ENCODE peak calls at places on chromosomes 7 and 10, in nine cellular contexts. W, Y, I, L, T, X, K, Q and U are unnamed samples.

GRCh38 chr7:77827999-77828398 is 29.4 kb downstream of the PHTF2 start:
- DNase-seq in L (no peak), Q (peak), K (no peak), I (no peak), W (no peak), Y (no peak), X (no peak), T (no peak), U (no peak)

GRCh38 chr10:86968271-86968993 is at the start of gene ADIRF:
- DNase-seq in W (no peak), L (no peak), Y (peak), K (no peak), Q (no peak), T (no peak), X (no peak), I (peak), U (no peak)

GRCh38 chr10:133264455-133264854 is 12.2 kb downstream of the ADAM8 start:
- DNase-seq in I (no peak), K (no peak), X (no peak), T (peak), Q (no peak), L (no peak), W (peak), Y (no peak), U (no peak)

GRCh38 chr10:77504870-77505257 is 132.7 kb downstream of the KCNMA1 start:
- DNase-seq in L (no peak), Y (no peak), X (no peak), Q (peak), T (peak), W (no peak), K (peak), I (no peak), U (peak)

GRCh38 chr7:44187636-44188416 is 1.4 kb downstream of the GCK start:
- DNase-seq in K (peak), Q (no peak), T (no peak), W (no peak), L (no peak), I (no peak), X (no peak), Y (no peak), U (no peak)

GRCh38 chr10:110912374-110912773 is 6.6 kb downstream of the BBIP1 start:
- DNase-seq in W (no peak), K (no peak), L (peak), Y (no peak), I (no peak), X (no peak), T (peak), Q (no peak), U (no peak)

GRCh38 chr7:53611043-53611442 is 575.6 kb downstream of the POM121L12 start:
- DNase-seq in Y (no peak), Q (no peak), T (no peak), X (no peak), K (no peak), I (no peak), W (no peak), L (no peak), U (no peak)

GRCh38 chr10:130045091-130045652 is 65.5 kb downstream of the C10orf143 start:
- DNase-seq in K (no peak), W (no peak), T (no peak), X (no peak), I (peak), Q (peak), Y (no peak), L (no peak), U (peak)

GRCh38 chr10:73591578-73591902 is 398 bp upstream of the USP54 start:
- DNase-seq in T (no peak), Y (no peak), L (no peak), I (no peak), X (no peak), W (no peak), K (no peak), Q (no peak), U (no peak)

GRCh38 chr7:78248867-78249266 is 450.3 kb downstream of the PHTF2 start:
- DNase-seq in T (no peak), K (no peak), Y (no peak), Q (no peak), W (no peak), X (no peak), I (no peak), L (no peak), U (no peak)

GRCh38 chr7:110386914-110387313 is 704.0 kb upstream of the LRRN3 start:
- DNase-seq in X (no peak), I (no peak), Q (no peak), T (peak), Y (no peak), W (no peak), L (peak), K (no peak), U (no peak)

GRCh38 chr7:147485660-147486210 is 1104.8 kb upstream of the C7orf33 start:
- DNase-seq in Q (peak), W (no peak), X (no peak), Y (no peak), K (no peak), T (peak), I (no peak), L (no peak), U (peak)

GRCh38 chr10:113301342-113301984 is 251.4 kb upstream of the HABP2 start:
- DNase-seq in T (no peak), I (no peak), K (no peak), X (no peak), Y (no peak), L (no peak), Q (peak), W (no peak), U (no peak)

GRCh38 chr7:28685291-28685659 is 272.9 kb downstream of the TRIL start:
- DNase-seq in Y (no peak), Q (no peak), L (no peak), K (peak), W (no peak), I (no peak), X (no peak), T (no peak), U (no peak)

GRCh38 chr7:47534322-47535032 is 47.4 kb downstream of the TNS3 start:
- DNase-seq in X (no peak), Y (no peak), Q (peak), L (no peak), K (no peak), T (peak), W (no peak), I (no peak), U (peak)

GRCh38 chr10:11611248-11612003 is at the start of gene USP6NL:
- DNase-seq in Q (peak), X (peak), K (peak), L (peak), W (peak), T (peak), I (peak), Y (peak), U (peak)

GRCh38 chr7:104972510-104972909 is 41.5 kb upstream of the KMT2E start:
- DNase-seq in Q (peak), I (no peak), W (no peak), T (no peak), K (no peak), L (peak), X (no peak), Y (no peak), U (no peak)

GRCh38 chr10:69836728-69837025 is 35.0 kb downstream of the COL13A1 start:
- DNase-seq in L (no peak), W (no peak), T (no peak), I (no peak), Y (no peak), K (no peak), X (no peak), Q (no peak), U (no peak)